ENCODE peak calls at places on chromosomes 7 and 10, in four cellular contexts. R, Z, G and I are unnamed samples.
A peak's percentile ranks its signal among the peaks of the same experiment; 100 is the strongest.

GRCh38 chr10:6046458-6047325 is 15.5 kb downstream of the IL2RA start:
- DNase-seq in G (no peak), Z (no peak), R (no peak), I (no peak)

GRCh38 chr7:98211221-98211675 is at the start of gene BHLHA15:
- DNase-seq in R (peak; percentile 35), Z (no peak), G (peak; percentile 73), I (peak; percentile 74)

GRCh38 chr7:15600298-15600697 is 38.5 kb upstream of the AGMO start:
- DNase-seq in G (no peak), R (no peak), Z (no peak), I (no peak)

GRCh38 chr10:47196691-47197090 is 103.3 kb upstream of the GDF10 start:
- DNase-seq in Z (no peak), G (no peak), R (no peak), I (no peak)

GRCh38 chr7:30196408-30196807 is 61.6 kb downstream of the MTURN start:
- DNase-seq in Z (no peak), G (no peak), R (no peak), I (no peak)

GRCh38 chr10:110530131-110530831 is 32.6 kb downstream of the DUSP5 start:
- DNase-seq in R (peak; percentile 26), Z (peak; percentile 77), G (peak; percentile 77), I (no peak)

GRCh38 chr7:47936323-47936722 is 11.9 kb downstream of the PKD1L1 start:
- DNase-seq in R (no peak), G (no peak), Z (no peak), I (no peak)

GRCh38 chr7:98399462-98399861 is 1.4 kb downstream of the BAIAP2L1 start:
- DNase-seq in R (no peak), G (no peak), Z (no peak), I (no peak)

GRCh38 chr7:19117081-19117869 is at the start of gene TWIST1:
- DNase-seq in G (no peak), Z (peak; percentile 95), R (peak; percentile 68), I (no peak)

GRCh38 chr7:84283798-84284197 is 89.2 kb upstream of the SEMA3A start:
- DNase-seq in R (no peak), Z (no peak), G (no peak), I (no peak)

GRCh38 chr7:1669486-1669951 is 558 bp upstream of the ELFN1 start:
- DNase-seq in R (no peak), G (no peak), Z (no peak), I (peak; percentile 15)

GRCh38 chr7:45089314-45089891 is 634 bp upstream of the NACAD start:
- DNase-seq in R (peak; percentile 78), G (no peak), Z (peak; percentile 43), I (peak; percentile 62)
- H3K4me3 ChIP-seq in R (peak overlapping the region; percentile 51), G (peak overlapping the region; percentile 60), Z (peak overlapping the region; percentile 57), I (no peak overlapping the region)

GRCh38 chr7:27106906-27107250 is 4.4 kb upstream of the HOXA2 start:
- DNase-seq in R (no peak), Z (no peak), G (no peak), I (no peak)
- H3K4me3 ChIP-seq in R (peak overlapping the region; percentile 26), Z (no peak overlapping the region), G (peak overlapping the region; percentile 49), I (no peak overlapping the region)

GRCh38 chr10:132037676-132037975 is 28.1 kb upstream of the JAKMIP3 start:
- DNase-seq in G (no peak), R (no peak), Z (no peak), I (no peak)
- H3K4me3 ChIP-seq in G (no peak overlapping the region), R (no peak overlapping the region), Z (no peak overlapping the region), I (no peak overlapping the region)

DNA sequence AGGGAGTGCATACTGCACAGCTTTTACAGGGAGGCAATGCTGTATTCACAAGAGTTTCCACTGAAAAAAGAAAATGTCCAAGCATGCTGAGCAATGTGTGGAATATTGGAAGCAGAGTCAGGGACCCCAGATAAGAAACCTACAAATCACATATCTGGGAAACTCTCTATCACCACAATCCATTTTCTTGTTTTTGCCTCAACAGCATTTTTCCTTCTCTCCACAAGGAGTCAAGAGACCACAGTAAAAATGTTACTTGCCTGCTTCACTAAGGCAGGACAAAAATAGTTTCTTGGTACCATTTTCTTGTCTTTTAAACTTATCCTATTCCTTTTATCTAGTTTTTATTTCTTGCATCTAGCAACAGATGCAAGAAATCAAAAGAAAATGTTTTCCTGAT is 19.5 kb upstream of the PDE1C start:
- DNase-seq in R (no peak), G (no peak), Z (no peak), I (no peak)
- H3K4me3 ChIP-seq in R (no peak overlapping the region), G (no peak overlapping the region), Z (no peak overlapping the region), I (no peak overlapping the region)

DNA sequence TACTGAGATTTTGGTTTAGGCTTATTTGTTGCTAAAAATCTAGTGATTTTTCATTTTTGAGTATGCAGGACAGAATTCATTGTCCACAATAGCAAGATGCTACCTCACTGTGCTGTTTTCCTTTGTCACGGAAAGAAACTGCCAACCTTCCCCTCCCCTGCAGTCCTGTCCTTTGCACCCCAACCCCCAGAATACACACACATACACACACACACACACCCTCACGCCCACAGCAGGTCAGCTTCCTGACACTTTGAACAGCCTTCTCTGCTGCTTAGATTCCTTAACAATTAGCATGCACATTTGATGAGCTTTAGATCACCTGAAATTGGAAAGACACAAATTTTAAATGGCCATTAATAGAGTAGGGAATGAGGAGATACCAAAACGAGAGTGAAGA is 32.1 kb downstream of the ARMC3 start:
- DNase-seq in R (no peak), G (no peak), Z (no peak), I (no peak)
- H3K4me3 ChIP-seq in R (no peak overlapping the region), G (no peak overlapping the region), Z (no peak overlapping the region), I (no peak overlapping the region)

GRCh38 chr7:408651-409343 is 110.8 kb downstream of the PDGFA start:
- DNase-seq in G (peak; percentile 29), Z (no peak), R (peak; percentile 8), I (peak; percentile 31)

GRCh38 chr7:410395-410910 is 109.2 kb downstream of the PDGFA start:
- DNase-seq in G (peak; percentile 41), R (no peak), Z (no peak), I (no peak)

GRCh38 chr7:409344-410281 is 110.0 kb downstream of the PDGFA start:
- DNase-seq in G (peak; percentile 36), R (no peak), Z (no peak), I (peak; percentile 14)

GRCh38 chr7:405489-406211 is 114.0 kb downstream of the PDGFA start:
- DNase-seq in G (peak; percentile 27), Z (no peak), R (peak; percentile 33), I (no peak)

GRCh38 chr7:407706-408539 is 111.7 kb downstream of the PDGFA start:
- DNase-seq in R (no peak), G (no peak), Z (no peak), I (no peak)
- H3K4me3 ChIP-seq in R (no peak overlapping the region), G (no peak overlapping the region), Z (no peak overlapping the region), I (no peak overlapping the region)

DNA sequence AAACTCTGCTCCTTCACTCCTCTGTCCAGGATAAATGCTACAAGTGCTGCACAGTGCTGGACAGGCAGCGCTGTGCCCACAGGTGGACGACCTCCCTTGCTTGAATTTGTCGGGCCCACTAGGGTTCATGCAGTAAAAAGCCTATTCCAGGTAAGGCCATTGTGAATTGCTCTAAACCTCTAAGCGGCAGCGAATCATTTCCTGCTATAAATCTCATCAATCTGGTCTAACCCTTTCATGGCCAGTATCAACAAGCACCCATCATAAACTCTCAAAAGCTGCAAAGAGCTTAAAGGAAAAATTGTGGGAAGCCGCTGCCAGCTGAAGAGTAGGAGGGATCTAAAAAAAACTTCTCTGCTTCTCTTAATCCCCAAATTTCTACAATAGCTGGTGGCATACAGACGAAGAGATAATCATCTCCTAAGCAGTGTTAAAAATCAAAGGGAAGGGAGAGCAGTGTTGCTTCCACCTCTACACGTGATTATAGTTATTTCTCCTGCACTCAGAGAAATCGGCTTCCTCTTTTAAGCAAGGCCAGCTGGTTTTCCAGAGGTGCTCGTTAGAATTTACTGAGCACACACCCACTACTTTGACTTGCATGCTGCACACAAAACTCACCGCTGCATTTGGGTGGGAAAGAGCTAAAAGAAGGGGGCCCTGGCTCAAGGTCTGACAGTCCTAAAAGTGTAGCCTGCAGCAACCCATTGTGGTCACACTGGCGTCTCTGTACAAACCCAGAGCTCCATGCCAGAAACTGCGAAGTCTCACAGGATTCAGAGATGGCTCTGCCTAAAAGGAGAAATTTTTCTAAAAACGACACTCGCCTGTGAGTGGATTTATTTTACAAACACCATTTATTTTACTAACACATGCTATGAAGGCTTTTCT is 133.9 kb downstream of the SLC25A13 start:
- DNase-seq in R (no peak), Z (no peak), G (no peak), I (peak; percentile 2)
- H3K4me3 ChIP-seq in R (peak overlapping the region; percentile 16), Z (no peak overlapping the region), G (no peak overlapping the region), I (no peak overlapping the region)